ENCODE peak calls at places on chromosome 16, in eight cellular contexts. G is astrocyte of the cerebellum; E is HCEC 1CT; A is ELR; H is H4; I is CD8-positive, alpha-beta T cell; Z is stimulated activated naive B cell treated with anti-CD40 and anti-IgM and Interleukin-4, amounts not matched to agents 10 μg/mL and 1 μg/mL and 100 μg/mL, for 72 hours; T is activated naive CD4-positive, alpha-beta T cell. S is an unnamed sample.

GRCh38 chr16:30927789-30928378 is 4.5 kb downstream of the FBXL19 start:
- DNase-seq in G (no peak), A (peak; percentile 64), T (no peak), E (peak; percentile 36), Z (no peak), H (no peak), I (no peak), S (no peak)

GRCh38 chr16:57341441-57342303 is 16.9 kb upstream of the CCL22 start:
- DNase-seq in T (no peak), H (peak; percentile 95), Z (no peak), I (no peak), A (peak; percentile 79), E (peak; percentile 85), G (peak; percentile 81), S (peak; percentile 13)

GRCh38 chr16:1859650-1860049 is 12.3 kb downstream of the MEIOB start:
- DNase-seq in I (no peak), H (no peak), A (no peak), E (no peak), T (no peak), G (no peak), Z (no peak), S (no peak)

GRCh38 chr16:56789360-56789759 is 59.4 kb downstream of the NUP93 start:
- DNase-seq in G (peak; percentile 31), I (no peak), E (peak; percentile 23), A (peak; percentile 63), Z (no peak), H (no peak), T (no peak), S (peak; percentile 25)

GRCh38 chr16:58034786-58035185 is 9.2 kb downstream of the MMP15 start:
- DNase-seq in Z (no peak), T (no peak), G (no peak), A (no peak), E (no peak), I (no peak), H (no peak), S (no peak)

GRCh38 chr16:85573696-85574641 is 39.2 kb upstream of the GSE1 start:
- DNase-seq in H (no peak), Z (no peak), T (no peak), A (no peak), I (no peak), E (no peak), G (no peak), S (peak; percentile 14)

GRCh38 chr16:83973077-83973476 is 5.0 kb downstream of the NECAB2 start:
- DNase-seq in G (no peak), E (no peak), I (no peak), T (no peak), H (no peak), A (no peak), Z (no peak), S (no peak)

GRCh38 chr16:80081851-80082250 is 458.9 kb upstream of the DYNLRB2 start:
- DNase-seq in I (no peak), T (no peak), Z (no peak), A (no peak), G (no peak), H (no peak), E (no peak), S (no peak)

GRCh38 chr16:80519189-80519588 is 21.6 kb upstream of the DYNLRB2 start:
- DNase-seq in Z (no peak), I (no peak), G (no peak), T (no peak), A (no peak), H (no peak), E (no peak), S (no peak)

GRCh38 chr16:24973771-24974461 is 41.3 kb downstream of the ARHGAP17 start:
- DNase-seq in H (no peak), I (no peak), Z (no peak), E (no peak), A (no peak), G (no peak), T (no peak), S (no peak)

S was measured in NCI-H226.